ENCODE peak calls at places on chromosome 22, in four cellular contexts. One of them, this sample, is unnamed. For H3K4me1 and H3K36me3, the result is how much of the 10 kb centered on the place peaks cover.

GRCh38 chr22:49983148-49984042 is 22.8 kb downstream of the PIM3 start:
- DNase-seq in upper lobe of left lung: no peak
- DNase-seq in pancreas: peak
- DNase-seq in fibroblast of lung: no peak
- DNase-seq in this sample: no peak

GRCh38 chr22:21902296-21903087 is 35.0 kb upstream of the MAPK1 start:
- DNase-seq in pancreas: no peak
- DNase-seq in fibroblast of lung: no peak
- DNase-seq in upper lobe of left lung: no peak
- DNase-seq in this sample: no peak

GRCh38 chr22:47622541-47622940 is 860.1 kb downstream of the TBC1D22A start:
- DNase-seq in upper lobe of left lung: peak
- DNase-seq in fibroblast of lung: no peak
- DNase-seq in pancreas: no peak
- DNase-seq in this sample: no peak

GRCh38 chr22:44431256-44431655 is 66.8 kb downstream of the RTL6 start:
- DNase-seq in pancreas: no peak
- DNase-seq in fibroblast of lung: no peak
- DNase-seq in upper lobe of left lung: peak
- DNase-seq in this sample: no peak

GRCh38 chr22:27420186-27420816 is 381.3 kb downstream of the MN1 start:
- DNase-seq in pancreas: no peak
- DNase-seq in fibroblast of lung: peak
- DNase-seq in upper lobe of left lung: no peak
- DNase-seq in this sample: peak

GRCh38 chr22:27580311-27580897 is 221.2 kb downstream of the MN1 start:
- DNase-seq in pancreas: no peak
- DNase-seq in fibroblast of lung: no peak
- DNase-seq in upper lobe of left lung: no peak
- DNase-seq in this sample: no peak

GRCh38 chr22:26958378-26958777 is 301.0 kb downstream of the MIAT start:
- DNase-seq in pancreas: no peak
- DNase-seq in fibroblast of lung: no peak
- DNase-seq in upper lobe of left lung: no peak
- DNase-seq in this sample: no peak

GRCh38 chr22:23137905-23138520 is 3.8 kb downstream of the RSPH14 start:
- DNase-seq in upper lobe of left lung: peak
- DNase-seq in pancreas: no peak
- DNase-seq in fibroblast of lung: no peak
- DNase-seq in this sample: no peak

GRCh38 chr22:49097966-49098365 is 729.7 kb downstream of the BRD1 start:
- DNase-seq in fibroblast of lung: no peak
- DNase-seq in upper lobe of left lung: no peak
- DNase-seq in pancreas: no peak
- DNase-seq in this sample: no peak

GRCh38 chr22:47654922-47655451 is 892.5 kb downstream of the TBC1D22A start:
- DNase-seq in pancreas: no peak
- DNase-seq in upper lobe of left lung: no peak
- DNase-seq in fibroblast of lung: no peak
- DNase-seq in this sample: no peak

GRCh38 chr22:21933899-21934298 is 18.7 kb downstream of the PPM1F start:
- DNase-seq in fibroblast of lung: no peak
- DNase-seq in upper lobe of left lung: no peak
- DNase-seq in pancreas: no peak
- DNase-seq in this sample: no peak

GRCh38 chr22:17114173-17114957 is 6.8 kb downstream of the TMEM121B start:
- DNase-seq in upper lobe of left lung: no peak
- DNase-seq in pancreas: no peak
- DNase-seq in fibroblast of lung: no peak
- DNase-seq in this sample: no peak

GRCh38 chr22:17569971-17570511 is 6.7 kb downstream of the SLC25A18 start:
- DNase-seq in pancreas: no peak
- DNase-seq in upper lobe of left lung: no peak
- DNase-seq in fibroblast of lung: peak
- DNase-seq in this sample: no peak

GRCh38 chr22:27278986-27279385 is 522.6 kb downstream of the MN1 start:
- DNase-seq in upper lobe of left lung: no peak
- DNase-seq in pancreas: no peak
- DNase-seq in fibroblast of lung: no peak
- DNase-seq in this sample: no peak

GRCh38 chr22:29343313-29343805 is 27.9 kb upstream of the RASL10A start:
- DNase-seq in fibroblast of lung: peak
- DNase-seq in upper lobe of left lung: peak
- DNase-seq in pancreas: peak
- DNase-seq in this sample: peak

GRCh38 chr22:46573781-46574437 is 36.5 kb upstream of the CELSR1 start:
- DNase-seq in upper lobe of left lung: peak
- DNase-seq in pancreas: peak
- DNase-seq in fibroblast of lung: no peak
- DNase-seq in this sample: no peak

GRCh38 chr22:44181033-44181911 is 547 bp downstream of the PARVG start:
- DNase-seq in fibroblast of lung: no peak
- DNase-seq in upper lobe of left lung: peak
- DNase-seq in pancreas: no peak
- DNase-seq in this sample: no peak

GRCh38 chr22:19067696-19068348 is 54.4 kb downstream of the DGCR2 start:
- DNase-seq in upper lobe of left lung: no peak
- DNase-seq in fibroblast of lung: no peak
- DNase-seq in pancreas: no peak
- DNase-seq in this sample: no peak

GRCh38 chr22:46881373-46882118 is 119.1 kb downstream of the TBC1D22A start:
- DNase-seq in upper lobe of left lung: no peak
- DNase-seq in fibroblast of lung: peak
- DNase-seq in pancreas: no peak
- DNase-seq in this sample: no peak

GRCh38 chr22:47608421-47608820 is 846.0 kb downstream of the TBC1D22A start:
- DNase-seq in upper lobe of left lung: no peak
- DNase-seq in fibroblast of lung: no peak
- DNase-seq in pancreas: no peak
- DNase-seq in this sample: no peak

GRCh38 chr22:43047605-43048004 is 32.7 kb upstream of the PACSIN2 start:
- DNase-seq in fibroblast of lung: no peak
- DNase-seq in pancreas: no peak
- DNase-seq in upper lobe of left lung: no peak
- DNase-seq in this sample: no peak

GRCh38 chr22:18095101-18095805 is 15.4 kb upstream of the TUBA8 start:
- DNase-seq in upper lobe of left lung: no peak
- DNase-seq in pancreas: no peak
- DNase-seq in fibroblast of lung: no peak
- DNase-seq in this sample: no peak

GRCh38 chr22:22161924-22162851 is 82.4 kb upstream of the VPREB1 start:
- DNase-seq in pancreas: no peak
- DNase-seq in fibroblast of lung: no peak
- DNase-seq in upper lobe of left lung: no peak
- DNase-seq in this sample: no peak

GRCh38 chr22:50153056-50153755 is 17.3 kb upstream of the PANX2 start:
- DNase-seq in pancreas: no peak
- DNase-seq in upper lobe of left lung: no peak
- DNase-seq in fibroblast of lung: no peak
- DNase-seq in this sample: no peak

GRCh38 chr22:46587067-46587471 is 33.1 kb upstream of the GRAMD4 start:
- DNase-seq in upper lobe of left lung: no peak
- DNase-seq in fibroblast of lung: no peak
- DNase-seq in pancreas: no peak
- DNase-seq in this sample: no peak

GRCh38 chr22:19134874-19135273 is 3.8 kb downstream of the TSSK2 start:
- DNase-seq in pancreas: no peak
- DNase-seq in fibroblast of lung: no peak
- DNase-seq in upper lobe of left lung: no peak
- DNase-seq in this sample: no peak

GRCh38 chr22:19120829-19121630 is 1.2 kb downstream of the DGCR2 start:
- DNase-seq in pancreas: peak
- DNase-seq in fibroblast of lung: no peak
- DNase-seq in upper lobe of left lung: peak
- DNase-seq in this sample: peak

GRCh38 chr22:41862160-41862529 is 29.2 kb downstream of the SREBF2 start:
- DNase-seq in upper lobe of left lung: no peak
- DNase-seq in fibroblast of lung: peak
- DNase-seq in pancreas: no peak
- DNase-seq in this sample: no peak

GRCh38 chr22:29121124-29121523 is 48.3 kb downstream of the KREMEN1 start:
- DNase-seq in pancreas: no peak
- DNase-seq in fibroblast of lung: no peak
- DNase-seq in upper lobe of left lung: no peak
- DNase-seq in this sample: peak

GRCh38 chr22:29070490-29070889 is 2.3 kb upstream of the KREMEN1 start:
- DNase-seq in upper lobe of left lung: no peak
- DNase-seq in pancreas: no peak
- DNase-seq in fibroblast of lung: no peak
- DNase-seq in this sample: no peak

GRCh38 chr22:42202669-42203068 is 67.8 kb downstream of the TCF20 start:
- DNase-seq in pancreas: no peak
- DNase-seq in fibroblast of lung: peak
- DNase-seq in upper lobe of left lung: no peak
- DNase-seq in this sample: peak

GRCh38 chr22:39341179-39341578 is 8.6 kb upstream of the SYNGR1 start:
- DNase-seq in pancreas: no peak
- DNase-seq in fibroblast of lung: no peak
- DNase-seq in upper lobe of left lung: no peak
- DNase-seq in this sample: no peak

GRCh38 chr22:48940988-48941902 is 886.4 kb downstream of the BRD1 start:
- DNase-seq in upper lobe of left lung: peak
- DNase-seq in fibroblast of lung: no peak
- DNase-seq in pancreas: no peak
- DNase-seq in this sample: no peak

GRCh38 chr22:50302041-50302541 is 5.4 kb downstream of the PLXNB2 start:
- DNase-seq in fibroblast of lung: peak
- DNase-seq in upper lobe of left lung: peak
- DNase-seq in pancreas: peak
- DNase-seq in this sample: peak

GRCh38 chr22:17920145-17920605 is 104.2 kb downstream of the MICAL3 start:
- DNase-seq in fibroblast of lung: peak
- DNase-seq in pancreas: no peak
- DNase-seq in upper lobe of left lung: no peak
- DNase-seq in this sample: no peak

GRCh38 chr22:49237703-49238102 is 590.0 kb downstream of the BRD1 start:
- DNase-seq in fibroblast of lung: no peak
- DNase-seq in pancreas: no peak
- DNase-seq in upper lobe of left lung: no peak
- DNase-seq in this sample: no peak

GRCh38 chr22:44892243-44892642 is 117.6 kb downstream of the PHF21B start:
- DNase-seq in pancreas: no peak
- DNase-seq in fibroblast of lung: no peak
- DNase-seq in upper lobe of left lung: no peak
- DNase-seq in this sample: no peak

GRCh38 chr22:49431559-49431958 is 396.1 kb downstream of the BRD1 start:
- DNase-seq in fibroblast of lung: no peak
- DNase-seq in pancreas: no peak
- DNase-seq in upper lobe of left lung: no peak
- DNase-seq in this sample: no peak

GRCh38 chr22:19011075-19011474 is 75.0 kb upstream of the PRODH start:
- DNase-seq in upper lobe of left lung: no peak
- DNase-seq in pancreas: no peak
- DNase-seq in fibroblast of lung: no peak
- DNase-seq in this sample: no peak

GRCh38 chr22:40449676-40450035 is 79.3 kb downstream of the SGSM3 start:
- DNase-seq in pancreas: no peak
- DNase-seq in fibroblast of lung: peak
- DNase-seq in upper lobe of left lung: no peak
- DNase-seq in this sample: peak
- H3K4me1 ChIP-seq in pancreas: under half
- H3K4me1 ChIP-seq in fibroblast of lung: under half
- H3K4me1 ChIP-seq in upper lobe of left lung: under half
- H3K4me1 ChIP-seq in this sample: under half

GRCh38 chr22:31092161-31092560 is 11.0 kb downstream of the SMTN start:
- DNase-seq in upper lobe of left lung: no peak
- DNase-seq in fibroblast of lung: no peak
- DNase-seq in pancreas: peak
- DNase-seq in this sample: no peak
- H3K4me3 ChIP-seq in upper lobe of left lung: no peak
- H3K4me3 ChIP-seq in fibroblast of lung: no peak
- H3K4me3 ChIP-seq in pancreas: no peak
- H3K4me3 ChIP-seq in this sample: no peak

GRCh38 chr22:31719850-31720471 is 30.0 kb downstream of the PRR14L start:
- DNase-seq in upper lobe of left lung: no peak
- DNase-seq in pancreas: no peak
- DNase-seq in fibroblast of lung: no peak
- DNase-seq in this sample: no peak
- H3K36me3 ChIP-seq in upper lobe of left lung: half or more
- H3K36me3 ChIP-seq in pancreas: under half
- H3K36me3 ChIP-seq in fibroblast of lung: under half
- H3K36me3 ChIP-seq in this sample: half or more

DNA sequence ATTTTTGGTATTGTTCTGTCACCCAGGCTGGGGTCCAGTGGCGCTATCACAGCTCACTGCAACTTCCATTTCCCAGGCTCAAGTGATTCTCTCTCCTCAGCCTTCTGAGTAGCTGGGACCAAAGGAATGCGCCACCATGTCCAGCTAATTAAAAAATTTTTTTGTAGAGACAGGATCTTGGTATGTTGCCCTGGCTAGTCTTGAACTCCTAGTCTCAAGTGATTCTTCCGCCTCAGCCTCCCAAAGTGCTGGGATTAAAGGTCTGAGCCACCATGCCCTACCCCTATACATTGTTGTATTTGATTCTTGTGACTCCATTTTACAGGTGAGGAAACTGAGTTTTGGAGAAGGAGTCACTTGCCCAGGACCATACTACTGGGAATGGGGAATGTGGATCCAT is 11.9 kb downstream of the KIAA1671 start:
- DNase-seq in upper lobe of left lung: no peak
- DNase-seq in fibroblast of lung: no peak
- DNase-seq in pancreas: no peak
- DNase-seq in this sample: no peak
- H3K4me1 ChIP-seq in upper lobe of left lung: under half
- H3K4me1 ChIP-seq in fibroblast of lung: under half
- H3K4me1 ChIP-seq in pancreas: under half
- H3K4me1 ChIP-seq in this sample: under half

DNA sequence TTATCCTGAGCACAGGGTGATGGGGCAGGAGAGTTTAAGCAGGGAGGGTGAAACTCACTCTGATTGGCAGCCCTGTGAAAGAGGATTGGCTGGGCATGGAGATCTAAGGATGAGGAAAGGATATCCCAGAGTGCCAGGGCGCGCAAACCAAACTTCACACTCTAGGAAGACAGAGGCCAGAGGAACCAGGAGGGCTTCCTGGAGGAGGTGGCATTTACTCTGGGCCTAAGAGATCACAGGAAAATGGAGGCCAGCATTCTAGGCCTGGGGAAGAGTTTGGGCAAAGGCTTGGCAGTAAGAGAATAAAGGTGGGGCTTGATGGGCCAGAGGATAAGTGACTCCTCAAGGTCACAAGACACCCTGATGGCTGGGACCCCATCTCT is 377 bp upstream of the NCF4 start:
- DNase-seq in pancreas: no peak
- DNase-seq in upper lobe of left lung: no peak
- DNase-seq in fibroblast of lung: no peak
- DNase-seq in this sample: no peak
- H3K4me3 ChIP-seq in pancreas: no peak
- H3K4me3 ChIP-seq in upper lobe of left lung: no peak
- H3K4me3 ChIP-seq in fibroblast of lung: no peak
- H3K4me3 ChIP-seq in this sample: no peak